ENCODE peak calls at places on chromosomes 16 and 17, in ten cellular contexts. U is substantia nigra, R is heart right ventricle, X is tibial nerve, S is RWPE1, D is upper lobe of right lung, I is uterus, C is left ventricle myocardium inferior, O is aorta, T is dorsolateral prefrontal cortex. G is an unnamed sample.

GRCh38 chr16:85431431-85432124 is 181.5 kb upstream of the GSE1 start:
- DNase-seq in U (no peak), R (no peak), X (no peak), S (no peak), D (peak), I (no peak), C (no peak), O (peak), T (peak), G (no peak)

GRCh38 chr17:59827721-59828477 is 64.8 kb downstream of the TUBD1 start:
- DNase-seq in U (no peak), R (no peak), X (no peak), S (no peak), D (no peak), I (no peak), C (no peak), O (no peak), T (no peak), G (no peak)

GRCh38 chr17:73933164-73933766 is 270.2 kb upstream of the RPL38 start:
- DNase-seq in U (no peak), R (no peak), X (no peak), S (no peak), D (no peak), I (no peak), C (no peak), O (no peak), T (no peak), G (no peak)

GRCh38 chr17:34378664-34379101 is 15.7 kb upstream of the CCL1 start:
- DNase-seq in U (no peak), R (no peak), X (no peak), S (no peak), D (no peak), I (no peak), C (no peak), O (peak), T (no peak), G (no peak)

GRCh38 chr17:55341432-55341831 is 76.7 kb downstream of the HLF start:
- DNase-seq in U (no peak), R (no peak), X (no peak), S (no peak), D (no peak), I (no peak), C (no peak), O (no peak), T (no peak), G (no peak)

GRCh38 chr16:24291932-24292331 is 35.8 kb downstream of the CACNG3 start:
- DNase-seq in U (no peak), R (no peak), X (no peak), S (no peak), D (no peak), I (no peak), C (no peak), O (no peak), T (no peak), G (no peak)

GRCh38 chr16:68075980-68076379 is 9.2 kb upstream of the NFATC3 start:
- DNase-seq in U (no peak), R (no peak), X (no peak), S (no peak), D (no peak), I (no peak), C (no peak), O (no peak), T (no peak), G (no peak)

GRCh38 chr17:62653002-62653830 is 25.7 kb downstream of the MRC2 start:
- DNase-seq in U (peak), R (peak), X (no peak), S (no peak), D (peak), I (peak), C (peak), O (peak), T (no peak), G (peak)

GRCh38 chr16:64162613-64163375 is 959.1 kb downstream of the CDH11 start:
- DNase-seq in U (no peak), R (no peak), X (no peak), S (no peak), D (no peak), I (no peak), C (no peak), O (no peak), T (no peak), G (no peak)

GRCh38 chr17:48954300-48954755 is 9.7 kb upstream of the SNF8 start:
- DNase-seq in U (no peak), R (no peak), X (no peak), S (no peak), D (no peak), I (no peak), C (no peak), O (no peak), T (no peak), G (peak)
- H3K27ac ChIP-seq in U (no peak), R (no peak), X (no peak), S (no peak), D (no peak), I (no peak), C (no peak), O (no peak), T (no peak), G (no peak)

GRCh38 chr17:8439681-8440080 is 4.0 kb downstream of the NDEL1 start:
- DNase-seq in U (no peak), R (no peak), X (no peak), S (no peak), D (no peak), I (no peak), C (no peak), O (no peak), T (no peak), G (no peak)
- H3K27ac ChIP-seq in U (no peak), R (no peak), X (no peak), S (no peak), D (no peak), I (no peak), C (no peak), O (no peak), T (no peak), G (no peak)

GRCh38 chr17:19645608-19646250 is 2.8 kb upstream of the ALDH3A2 start:
- DNase-seq in U (peak), R (peak), X (no peak), S (no peak), D (peak), I (peak), C (no peak), O (peak), T (no peak), G (peak)
- H3K27ac ChIP-seq in U (no peak), R (no peak), X (peak), S (no peak), D (no peak), I (peak), C (no peak), O (peak), T (no peak), G (no peak)

GRCh38 chr16:2745116-2745890 is 7.1 kb upstream of the SRRM2 start:
- DNase-seq in U (no peak), R (no peak), X (no peak), S (no peak), D (no peak), I (no peak), C (no peak), O (no peak), T (no peak), G (no peak)

GRCh38 chr16:2748757-2749455 is 3.5 kb upstream of the SRRM2 start:
- DNase-seq in U (no peak), R (no peak), X (no peak), S (no peak), D (no peak), I (no peak), C (no peak), O (no peak), T (no peak), G (no peak)

GRCh38 chr16:2744711-2745110 is 7.7 kb upstream of the SRRM2 start:
- DNase-seq in U (no peak), R (no peak), X (no peak), S (no peak), D (no peak), I (no peak), C (no peak), O (no peak), T (no peak), G (no peak)

GRCh38 chr16:2743007-2743810 is 9.2 kb upstream of the SRRM2 start:
- DNase-seq in U (no peak), R (no peak), X (no peak), S (no peak), D (no peak), I (no peak), C (no peak), O (no peak), T (no peak), G (no peak)

GRCh38 chr16:2745961-2746360 is 6.5 kb upstream of the SRRM2 start:
- DNase-seq in U (no peak), R (no peak), X (no peak), S (no peak), D (no peak), I (no peak), C (no peak), O (no peak), T (no peak), G (no peak)
- H3K27ac ChIP-seq in U (no peak), R (no peak), X (no peak), S (no peak), D (no peak), I (no peak), C (no peak), O (no peak), T (no peak), G (no peak)

DNA sequence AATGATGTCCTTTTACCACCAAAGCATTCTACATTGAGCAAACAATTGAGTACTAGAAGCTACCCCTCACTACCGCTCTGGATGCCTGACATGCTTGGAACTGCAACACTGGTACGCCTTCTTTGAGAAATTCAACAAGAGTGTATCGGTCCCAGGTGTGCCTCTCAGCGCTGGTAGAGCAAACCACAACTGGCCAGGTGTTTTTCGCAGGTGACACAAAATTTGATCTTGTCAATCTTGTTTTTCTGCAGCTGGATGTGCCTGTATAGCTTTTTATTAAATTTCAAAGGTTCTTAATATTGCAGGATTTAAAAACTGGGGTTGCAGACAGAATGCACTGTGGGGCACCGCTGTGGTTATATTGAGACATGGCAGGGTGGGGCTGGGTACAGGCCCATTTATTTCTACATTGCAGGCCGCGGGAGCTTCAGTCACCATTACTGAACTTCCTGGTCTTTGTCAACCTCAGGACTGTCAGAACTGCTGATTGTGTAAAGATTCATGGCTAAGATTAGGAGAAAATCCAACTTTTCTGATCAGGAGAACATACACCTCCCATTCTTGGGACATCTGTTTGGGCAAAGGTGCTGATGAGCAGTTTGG is 4.4 kb upstream of the SNX20 start:
- DNase-seq in U (no peak), R (no peak), X (no peak), S (no peak), D (no peak), I (no peak), C (no peak), O (no peak), T (no peak), G (no peak)
- H3K27ac ChIP-seq in U (no peak), R (no peak), X (no peak), S (no peak), D (peak), I (no peak), C (no peak), O (no peak), T (no peak), G (no peak)

DNA sequence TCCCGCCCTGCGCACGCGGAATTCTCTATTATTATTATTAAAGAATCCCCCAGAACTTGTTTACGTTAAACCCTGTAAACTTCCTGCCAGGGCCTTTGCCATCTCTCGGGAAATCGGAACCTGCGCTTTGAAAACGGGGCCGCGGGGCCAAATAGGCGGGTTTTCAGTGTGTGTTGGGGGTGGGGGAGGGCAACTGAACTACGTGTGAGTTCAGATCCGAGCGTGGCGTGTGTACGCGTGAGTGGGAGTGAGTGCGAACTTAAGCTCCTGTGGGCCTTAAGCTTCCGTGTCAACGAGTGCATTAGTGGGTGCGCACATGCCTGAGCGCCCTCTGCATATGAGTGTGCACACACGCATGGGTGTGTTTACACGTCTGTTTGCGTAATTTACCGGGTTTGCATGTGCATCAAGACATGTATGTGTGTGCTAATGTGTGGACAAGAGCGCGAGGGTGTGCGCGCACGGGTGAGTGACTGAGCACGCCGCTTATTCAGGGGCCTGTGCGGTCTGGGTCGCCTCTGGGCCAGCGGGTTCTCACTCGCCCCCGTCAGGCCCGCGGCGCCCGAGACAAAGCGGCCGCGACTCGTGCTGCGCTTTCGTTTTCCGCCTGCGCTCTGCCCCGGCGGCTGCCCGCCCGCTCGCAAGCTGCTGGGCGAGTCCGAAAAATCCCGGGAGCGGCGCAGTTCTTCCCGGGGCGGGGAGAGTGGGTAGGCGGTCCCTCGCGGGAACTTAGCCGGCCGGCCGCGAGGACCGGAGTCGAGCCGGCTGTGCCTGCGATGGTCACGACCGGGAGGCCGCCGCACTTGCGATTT is 1.2 kb upstream of the FOXF1 start:
- DNase-seq in U (no peak), R (peak), X (no peak), S (peak), D (peak), I (peak), C (peak), O (peak), T (no peak), G (peak)
- H3K27ac ChIP-seq in U (no peak), R (peak), X (no peak), S (no peak), D (peak), I (peak), C (peak), O (no peak), T (peak), G (peak)

DNA sequence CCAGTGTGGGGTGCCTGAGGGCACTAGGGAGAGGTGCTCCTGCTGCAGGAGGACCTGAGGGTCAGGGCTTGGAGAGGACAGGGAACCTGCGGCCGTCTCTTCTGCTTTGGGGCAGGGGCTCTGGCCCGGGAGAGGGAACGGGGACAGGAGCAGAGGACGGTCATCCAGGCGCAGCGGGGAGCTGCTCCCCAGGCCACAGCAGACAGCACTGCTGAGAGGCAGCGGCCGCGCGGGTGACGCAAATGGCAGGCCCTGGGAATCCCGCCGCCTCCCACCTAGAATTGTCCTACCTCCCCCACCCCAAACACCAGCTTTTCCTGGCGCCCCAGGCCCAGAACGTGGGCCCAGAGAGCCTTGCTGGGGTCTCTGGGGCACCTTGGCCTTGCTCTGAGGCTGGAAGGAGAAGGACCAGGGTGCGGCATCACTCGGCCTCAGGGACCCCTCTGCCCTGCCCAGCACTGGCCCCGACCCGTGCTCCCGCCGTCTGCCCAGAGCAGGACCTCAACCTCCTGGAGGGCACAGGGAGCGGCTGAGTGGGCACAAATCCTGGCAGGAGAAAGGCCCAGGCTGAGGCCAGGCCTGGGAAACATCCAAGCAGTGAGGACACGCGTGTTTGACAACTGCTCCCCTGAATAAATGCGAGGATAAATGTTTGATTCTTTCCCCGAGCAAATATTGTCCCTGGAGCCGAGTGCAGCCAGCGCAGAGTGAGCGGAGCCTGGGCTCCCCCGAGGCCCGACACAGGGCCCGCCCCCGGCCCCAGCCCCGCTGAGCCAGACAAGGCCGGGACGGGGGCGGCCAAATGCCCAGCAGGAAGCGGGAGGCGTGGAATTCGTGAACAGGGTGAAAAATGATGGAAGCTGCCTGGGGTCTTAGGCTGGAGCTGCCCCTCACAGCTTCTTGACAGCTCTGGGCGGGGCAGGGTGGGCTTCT is 8.5 kb downstream of the SSTR5 start:
- DNase-seq in U (no peak), R (no peak), X (no peak), S (no peak), D (no peak), I (no peak), C (no peak), O (no peak), T (no peak), G (no peak)
- H3K27ac ChIP-seq in U (no peak), R (no peak), X (no peak), S (peak), D (no peak), I (no peak), C (no peak), O (no peak), T (no peak), G (no peak)

GRCh38 chr17:5355416-5356129 is 63.9 kb downstream of the NUP88 start:
- DNase-seq in U (no peak), R (no peak), X (no peak), S (no peak), D (no peak), I (no peak), C (no peak), O (no peak), T (no peak), G (peak)
- H3K27ac ChIP-seq in U (no peak), R (peak), X (peak), S (no peak), D (no peak), I (peak), C (peak), O (peak), T (no peak), G (no peak)

GRCh38 chr17:4506892-4507291 is 8.2 kb downstream of the SPNS2 start:
- DNase-seq in U (peak), R (peak), X (no peak), S (no peak), D (no peak), I (no peak), C (peak), O (no peak), T (no peak), G (no peak)

GRCh38 chr17:4503283-4504005 is 4.8 kb downstream of the SPNS2 start:
- DNase-seq in U (no peak), R (no peak), X (no peak), S (no peak), D (no peak), I (no peak), C (no peak), O (no peak), T (no peak), G (no peak)

GRCh38 chr17:4506180-4506814 is 7.6 kb downstream of the SPNS2 start:
- DNase-seq in U (no peak), R (no peak), X (no peak), S (no peak), D (no peak), I (no peak), C (no peak), O (no peak), T (no peak), G (no peak)

GRCh38 chr17:4504188-4504587 is 5.5 kb downstream of the SPNS2 start:
- DNase-seq in U (no peak), R (no peak), X (no peak), S (no peak), D (no peak), I (no peak), C (no peak), O (no peak), T (no peak), G (no peak)

GRCh38 chr17:4505187-4505586 is 6.5 kb downstream of the SPNS2 start:
- DNase-seq in U (no peak), R (no peak), X (no peak), S (no peak), D (no peak), I (no peak), C (no peak), O (no peak), T (no peak), G (no peak)
- H3K27ac ChIP-seq in U (peak), R (peak), X (no peak), S (no peak), D (peak), I (no peak), C (peak), O (no peak), T (peak), G (no peak)

G was measured in SJCRH30.